ENCODE peak calls at places on chromosomes 11 and 22, in five cellular contexts. O is cardiac muscle cell, N is GM12865, E is A549, X is mucosa of descending colon. V is an unnamed sample.

GRCh38 chr11:59710136-59710847 is 3.4 kb downstream of the OR10V1 start:
- DNase-seq in O (no peak), N (no peak), E (no peak), X (no peak), V (no peak)

GRCh38 chr22:17542452-17542851 is 20.8 kb upstream of the SLC25A18 start:
- DNase-seq in O (no peak), N (no peak), E (no peak), X (no peak), V (no peak)

GRCh38 chr11:62548545-62549335 is 2.1 kb upstream of the AHNAK start:
- DNase-seq in O (peak), N (no peak), E (peak), X (peak), V (peak)

GRCh38 chr22:50138036-50138435 is 32.5 kb upstream of the PANX2 start:
- DNase-seq in O (no peak), N (no peak), E (no peak), X (no peak), V (no peak)

GRCh38 chr22:25078591-25078990 is 121.1 kb upstream of the CRYBB3 start:
- DNase-seq in O (no peak), N (no peak), E (no peak), X (no peak), V (no peak)

GRCh38 chr11:128205796-128206195 is 381.6 kb downstream of the ETS1 start:
- DNase-seq in O (no peak), N (no peak), E (no peak), X (no peak), V (no peak)

GRCh38 chr11:46480909-46481308 is 89.3 kb upstream of the CHRM4 start:
- DNase-seq in O (no peak), N (no peak), E (no peak), X (no peak), V (no peak)

GRCh38 chr22:50242406-50242949 is 2.3 kb downstream of the TUBGCP6 start:
- DNase-seq in O (no peak), N (no peak), E (no peak), X (no peak), V (no peak)

GRCh38 chr11:126403039-126403438 is 47.6 kb downstream of the ST3GAL4 start:
- DNase-seq in O (no peak), N (no peak), E (peak), X (peak), V (no peak)

GRCh38 chr11:95647355-95647754 is 142.2 kb downstream of the FAM76B start:
- DNase-seq in O (peak), N (no peak), E (no peak), X (no peak), V (peak)

GRCh38 chr11:78768947-78769346 is 194.3 kb upstream of the NARS2 start:
- DNase-seq in O (peak), N (no peak), E (no peak), X (no peak), V (no peak)

GRCh38 chr11:3156661-3157311 is 8.3 kb downstream of the OSBPL5 start:
- DNase-seq in O (no peak), N (no peak), E (no peak), X (no peak), V (no peak)

GRCh38 chr11:13336246-13336873 is 58.8 kb downstream of the BMAL1 start:
- DNase-seq in O (no peak), N (no peak), E (no peak), X (no peak), V (peak)

GRCh38 chr22:41237707-41238569 is 2.8 kb downstream of the CHADL start:
- DNase-seq in O (peak), N (peak), E (no peak), X (peak), V (peak)

GRCh38 chr11:28343304-28344233 is 235.4 kb downstream of the METTL15 start:
- DNase-seq in O (peak), N (no peak), E (peak), X (no peak), V (no peak)

GRCh38 chr11:115301029-115301428 is 203.2 kb downstream of the CADM1 start:
- DNase-seq in O (no peak), N (no peak), E (no peak), X (no peak), V (no peak)

GRCh38 chr11:47607380-47607779 is 13.2 kb upstream of the C1QTNF4 start:
- DNase-seq in O (peak), N (no peak), E (no peak), X (no peak), V (no peak)

GRCh38 chr11:18650353-18650752 is 16.2 kb upstream of the SPTY2D1 start:
- DNase-seq in O (no peak), N (no peak), E (no peak), X (no peak), V (no peak)

DNA sequence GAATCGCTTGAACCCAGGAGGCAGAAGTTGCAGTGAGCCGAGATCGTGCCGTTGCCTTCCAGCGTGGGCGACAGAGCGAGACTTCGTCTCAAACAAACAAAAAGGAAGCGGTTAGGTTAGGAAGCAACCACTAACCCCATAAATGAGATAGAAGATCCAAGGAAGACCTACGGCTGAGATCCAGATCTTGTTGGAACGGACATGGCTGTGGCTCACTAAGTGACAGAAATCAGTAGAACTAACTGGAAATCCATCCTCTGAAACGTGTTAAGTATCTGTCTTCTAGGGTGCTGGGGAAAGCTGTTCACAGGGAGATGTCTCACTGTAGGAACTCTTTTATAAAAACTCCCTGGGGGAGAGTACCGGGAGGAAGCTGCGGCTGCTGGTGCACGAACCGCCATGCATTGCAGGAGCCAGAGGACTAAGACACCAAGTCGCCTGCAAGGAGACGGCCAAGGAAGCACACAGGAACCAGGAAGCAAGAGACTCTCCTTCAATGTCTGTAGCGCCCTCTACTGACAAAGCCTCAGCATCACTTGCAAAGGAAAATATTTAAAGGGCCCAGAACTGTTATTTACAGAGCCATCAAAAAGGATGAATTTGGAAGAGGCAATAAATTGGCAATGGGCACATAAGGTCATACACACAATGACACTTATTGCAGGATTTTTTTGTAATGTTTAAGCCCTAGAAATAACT is 16.9 kb upstream of the SPTY2D1 start:
- DNase-seq in O (peak), N (peak), E (no peak), X (peak), V (peak)
- TF ChIP-seq CTCF in O (peak), N (peak), E (peak), X (peak), V (peak)

GRCh38 chr22:44225091-44225689 is 44.5 kb downstream of the PARVG start:
- DNase-seq in O (no peak), N (no peak), E (no peak), X (no peak), V (no peak)
- H3K4me3 ChIP-seq in O (no peak), N (no peak), E (no peak), X (no peak), V (no peak)

GRCh38 chr11:102268985-102269470 is 48.3 kb upstream of the BIRC3 start:
- DNase-seq in O (no peak), N (no peak), E (no peak), X (no peak), V (no peak)

GRCh38 chr11:102267602-102268001 is 49.7 kb upstream of the BIRC3 start:
- DNase-seq in O (peak), N (no peak), E (peak), X (peak), V (no peak)

GRCh38 chr11:102269927-102270326 is 47.4 kb upstream of the BIRC3 start:
- DNase-seq in O (no peak), N (no peak), E (no peak), X (no peak), V (no peak)

GRCh38 chr11:102266111-102266510 is 51.2 kb upstream of the BIRC3 start:
- DNase-seq in O (no peak), N (no peak), E (no peak), X (no peak), V (no peak)

GRCh38 chr11:102268083-102268984 is 49.0 kb upstream of the BIRC3 start:
- DNase-seq in O (peak), N (peak), E (peak), X (peak), V (no peak)
- TF ChIP-seq CTCF in O (peak), N (no peak), E (peak), X (peak), V (no peak)

DNA sequence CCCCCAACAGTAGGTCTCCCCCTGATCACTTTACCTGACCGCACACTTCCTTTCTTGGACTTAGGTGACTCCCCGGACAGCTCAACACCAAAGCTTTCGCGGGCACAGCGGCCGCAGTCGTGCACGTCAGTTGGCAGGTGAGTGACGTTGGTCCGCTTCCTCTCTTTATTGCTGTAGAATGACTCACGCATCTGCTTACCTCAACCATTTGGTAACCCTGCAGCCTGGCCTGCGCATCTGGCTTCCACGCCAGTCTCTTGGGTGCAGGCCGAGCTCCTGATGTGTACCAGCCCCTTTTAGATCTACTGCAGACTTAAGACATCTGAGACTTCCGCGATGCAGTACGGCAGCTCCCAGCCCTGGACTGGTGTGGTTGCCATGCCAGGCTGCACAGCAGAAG is 12.4 kb upstream of the TRMU start:
- DNase-seq in O (no peak), N (no peak), E (no peak), X (no peak), V (no peak)
- H3K4me3 ChIP-seq in O (no peak), N (no peak), E (no peak), X (no peak), V (no peak)

GRCh38 chr11:79937935-79938334 is 497.1 kb upstream of the TENM4 start:
- DNase-seq in O (no peak), N (no peak), E (no peak), X (no peak), V (no peak)

GRCh38 chr11:79942071-79942470 is 501.2 kb upstream of the TENM4 start:
- DNase-seq in O (no peak), N (no peak), E (no peak), X (no peak), V (no peak)

GRCh38 chr11:79940165-79940564 is 499.3 kb upstream of the TENM4 start:
- DNase-seq in O (no peak), N (no peak), E (no peak), X (no peak), V (peak)

GRCh38 chr11:79940976-79941735 is 500.3 kb upstream of the TENM4 start:
- DNase-seq in O (no peak), N (no peak), E (no peak), X (no peak), V (no peak)

GRCh38 chr11:79939111-79939510 is 498.3 kb upstream of the TENM4 start:
- DNase-seq in O (no peak), N (no peak), E (no peak), X (no peak), V (no peak)
- TF ChIP-seq CTCF in O (no peak), N (no peak), E (no peak), X (no peak), V (no peak)

GRCh38 chr11:64638829-64639228 is 47.8 kb downstream of the SLC22A12 start:
- DNase-seq in O (no peak), N (no peak), E (no peak), X (no peak), V (no peak)

GRCh38 chr11:64633555-64634159 is 42.6 kb downstream of the SLC22A12 start:
- DNase-seq in O (no peak), N (no peak), E (no peak), X (no peak), V (no peak)

GRCh38 chr11:64638017-64638664 is 47.1 kb downstream of the SLC22A12 start:
- DNase-seq in O (peak), N (no peak), E (no peak), X (peak), V (no peak)

GRCh38 chr11:64639885-64640284 is 48.9 kb downstream of the SLC22A12 start:
- DNase-seq in O (no peak), N (no peak), E (no peak), X (no peak), V (no peak)

DNA sequence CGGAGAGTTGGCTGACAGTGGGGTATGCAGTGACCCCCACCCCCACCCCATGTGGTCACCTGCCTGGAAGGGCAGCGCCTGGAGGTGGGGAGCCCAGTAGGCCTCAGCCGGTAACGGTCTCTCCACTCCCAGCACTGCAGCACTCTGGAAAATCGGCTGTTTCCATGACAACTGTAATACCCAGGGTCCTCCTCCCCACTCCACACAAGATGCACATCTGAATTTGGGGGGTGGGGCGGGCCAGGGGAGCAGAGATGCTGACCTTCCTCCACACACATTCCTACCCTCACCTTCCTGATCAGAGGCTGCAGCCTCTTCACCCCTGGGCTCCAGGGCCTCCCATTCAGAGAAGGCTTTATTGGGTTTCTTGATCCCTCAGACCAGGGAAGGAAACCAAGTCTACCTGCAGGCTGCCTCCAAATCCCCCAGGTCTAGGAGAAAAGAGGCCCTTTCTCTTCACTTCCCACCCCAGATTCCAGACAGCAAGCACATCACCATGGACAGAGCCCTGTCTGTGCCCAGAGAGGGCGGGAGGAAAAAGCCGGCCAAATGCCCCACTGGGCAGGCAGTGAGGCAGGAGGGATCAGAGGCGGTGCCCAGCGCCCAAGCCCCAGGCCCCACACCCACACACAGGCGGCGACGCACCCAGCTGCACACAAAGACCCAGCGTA is 46.5 kb downstream of the SLC22A12 start:
- DNase-seq in O (no peak), N (no peak), E (no peak), X (no peak), V (no peak)
- H3K4me3 ChIP-seq in O (no peak), N (no peak), E (no peak), X (no peak), V (no peak)

DNA sequence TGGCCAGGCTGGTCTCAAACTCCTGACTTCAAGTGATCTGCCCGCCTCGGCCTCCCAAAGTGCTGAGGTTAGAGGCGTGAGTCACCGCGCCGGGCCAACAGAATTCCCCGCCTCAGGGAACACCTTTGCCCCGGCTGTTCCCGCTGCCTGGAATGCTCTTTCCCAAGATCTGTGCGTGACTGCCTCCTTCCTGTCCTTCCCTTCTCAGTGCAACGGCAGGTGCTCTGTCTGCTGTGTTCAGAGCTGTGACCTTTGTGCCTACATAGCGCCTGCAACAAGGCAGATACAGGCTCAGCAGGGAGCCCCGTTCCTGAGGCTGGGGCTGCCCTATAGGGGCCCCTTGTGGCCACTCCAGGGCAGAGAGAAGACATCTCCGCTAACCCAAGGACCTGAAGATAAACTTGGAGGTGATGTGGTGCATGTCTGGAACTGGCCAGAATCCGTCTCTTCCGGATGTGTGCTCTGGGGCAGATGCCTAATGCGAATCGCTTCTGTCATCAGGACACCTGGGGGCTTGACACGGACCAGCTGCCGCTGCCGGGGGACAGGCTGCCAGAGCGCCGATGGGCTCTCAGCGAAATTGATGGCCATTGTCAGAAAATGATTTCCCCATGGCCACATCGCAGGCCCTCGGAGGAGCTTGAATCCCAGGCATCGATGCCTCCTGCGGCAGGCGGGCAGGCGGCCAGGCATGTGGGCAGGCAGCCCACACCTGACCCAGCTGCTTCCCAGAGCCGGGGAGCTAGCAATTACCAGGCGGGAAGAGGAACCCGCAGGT is 43.5 kb upstream of the TCF20 start:
- DNase-seq in O (peak), N (peak), E (peak), X (peak), V (no peak)
- TF ChIP-seq CTCF in O (peak), N (peak), E (peak), X (peak), V (peak)

DNA sequence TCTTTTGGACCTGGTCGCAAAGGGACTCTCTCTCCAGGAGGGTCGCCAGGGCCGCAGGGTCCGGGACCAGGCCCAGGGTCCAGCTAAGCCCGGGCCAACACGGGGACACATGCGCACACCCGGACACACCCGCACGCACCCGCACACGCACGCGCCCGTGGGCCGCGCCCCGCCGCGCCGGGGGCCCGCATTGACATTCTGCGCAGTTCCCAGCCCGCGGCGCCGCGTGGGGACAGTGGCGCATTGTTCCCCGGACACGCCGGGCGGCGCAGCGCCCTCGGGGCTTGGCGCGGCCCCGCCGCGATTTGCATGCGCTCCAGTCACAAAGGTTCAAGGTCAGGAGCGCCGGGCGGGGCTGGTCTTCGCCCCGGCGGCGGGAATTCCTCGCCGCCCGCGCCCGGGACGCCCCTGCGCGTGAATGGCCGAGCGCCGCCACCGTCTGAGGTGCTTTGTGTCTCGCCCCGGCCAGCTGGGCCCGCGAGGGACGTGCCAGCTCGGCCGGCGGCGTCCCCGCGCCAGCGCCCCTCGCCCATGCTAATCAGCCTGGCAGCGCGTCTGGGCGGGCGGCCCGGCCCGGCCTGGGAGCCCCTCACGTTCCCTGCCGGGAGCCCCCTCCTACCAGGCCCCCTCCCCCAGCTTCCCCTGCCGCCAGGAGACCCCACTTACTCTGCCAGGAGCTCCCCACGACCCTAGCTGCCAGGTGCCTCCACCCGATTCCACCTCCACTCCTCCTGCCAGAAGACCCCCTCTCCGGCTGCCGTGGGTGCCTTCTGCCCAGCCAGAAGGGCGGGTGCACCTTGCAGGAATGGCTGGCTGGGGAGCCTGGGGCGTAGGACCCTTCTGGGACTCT is 50.5 kb upstream of the WNT7B start:
- DNase-seq in O (no peak), N (no peak), E (no peak), X (peak), V (no peak)
- H3K4me3 ChIP-seq in O (peak), N (no peak), E (peak), X (no peak), V (no peak)